ENCODE peak calls at places on chromosome 1, in eight cellular contexts. L, M, B, P, Z, T, F and G are unnamed samples. For H3K27me3 and H3K9me3, the result is how much of the 10 kb centered on the place peaks cover.

GRCh38 chr1:210683403-210684047 is 354.8 kb downstream of the HHAT start:
- DNase-seq in P (no peak), T (no peak), M (no peak), F (no peak), Z (no peak), L (no peak), B (no peak), G (no peak)

GRCh38 chr1:164610528-164611222 is 51.7 kb downstream of the PBX1 start:
- DNase-seq in B (no peak), M (no peak), Z (no peak), L (no peak), T (no peak), P (no peak), F (no peak), G (no peak)

GRCh38 chr1:178324003-178324402 is 172.8 kb downstream of the CLEC20A start:
- DNase-seq in Z (no peak), P (peak), B (no peak), F (no peak), M (no peak), T (no peak), L (no peak), G (no peak)

GRCh38 chr1:230943048-230943593 is 35.5 kb downstream of the TTC13 start:
- DNase-seq in Z (no peak), B (no peak), T (no peak), P (no peak), M (no peak), L (no peak), F (no peak), G (no peak)

GRCh38 chr1:195878478-195878877 is 729.8 kb downstream of the KCNT2 start:
- DNase-seq in F (no peak), Z (no peak), M (no peak), P (no peak), B (no peak), T (no peak), L (no peak), G (no peak)

GRCh38 chr1:14137411-14138134 is 437.6 kb downstream of the PRDM2 start:
- DNase-seq in L (no peak), T (no peak), M (no peak), P (peak), B (no peak), Z (no peak), F (no peak), G (no peak)

GRCh38 chr1:221087919-221088318 is 208.7 kb downstream of the HLX start:
- DNase-seq in M (no peak), Z (no peak), L (no peak), B (no peak), P (no peak), F (no peak), T (no peak), G (no peak)

GRCh38 chr1:1940123-1940425 is 21.0 kb upstream of the TMEM52 start:
- DNase-seq in B (no peak), P (no peak), M (no peak), F (no peak), Z (no peak), L (no peak), T (no peak), G (peak)

GRCh38 chr1:227562923-227563318 is 435 bp upstream of the ZNF678 start:
- DNase-seq in B (no peak), F (no peak), T (no peak), P (no peak), Z (no peak), M (no peak), L (no peak), G (peak)

DNA sequence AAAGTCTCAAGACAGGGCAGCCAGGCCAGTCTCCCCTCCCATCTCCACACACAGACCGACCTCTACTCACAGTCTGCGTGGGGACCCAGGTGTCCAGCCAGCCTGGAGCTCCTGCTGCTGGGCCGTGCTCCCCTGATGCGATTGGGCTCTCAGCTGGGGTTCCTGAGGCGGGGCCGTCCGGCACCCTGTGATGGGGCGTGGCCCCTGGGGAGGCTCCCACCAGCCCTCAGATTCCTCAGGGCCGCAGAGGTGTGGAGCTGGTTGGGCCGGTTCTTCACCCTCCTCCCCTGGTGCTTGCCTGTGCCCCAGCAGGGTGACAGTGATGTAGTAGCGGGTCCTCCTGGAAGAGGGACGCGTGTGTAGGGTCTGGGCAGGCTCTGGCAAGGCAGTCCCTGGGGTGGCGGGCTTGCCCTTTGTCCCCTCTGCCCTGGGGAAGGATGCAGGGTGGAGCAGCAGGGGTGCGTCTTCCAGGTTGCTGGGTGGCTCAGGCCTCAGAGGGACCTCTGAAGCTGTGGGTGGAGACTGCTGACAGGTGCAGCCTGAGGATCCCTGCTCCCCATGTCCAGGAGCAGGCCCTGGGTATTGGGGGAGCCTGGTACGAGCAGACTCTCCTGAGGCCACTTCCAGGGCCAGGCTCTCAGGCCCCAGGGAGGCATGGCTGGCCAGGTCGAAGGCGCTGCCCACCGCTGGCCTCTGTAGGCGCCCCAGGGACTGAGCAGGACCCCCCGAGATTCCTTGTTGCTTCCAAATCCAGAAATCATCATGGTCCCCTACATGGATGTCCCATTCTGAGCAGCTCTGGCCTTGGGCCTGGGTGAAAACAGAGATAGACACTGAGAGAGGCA is at the start of gene CRYBG2:
- DNase-seq in T (no peak), M (no peak), P (peak), L (no peak), Z (no peak), B (no peak), F (peak), G (no peak)
- H3K27me3 ChIP-seq in T (under half), M (under half), P (under half), L (under half), Z (under half), B (under half), F (under half), G (under half)

GRCh38 chr1:3929122-3929521 is 29.1 kb upstream of the C1orf174 start:
- DNase-seq in P (no peak), F (no peak), L (no peak), Z (no peak), M (no peak), B (no peak), T (no peak), G (no peak)
- H3K27ac ChIP-seq in P (no peak), F (no peak), L (no peak), Z (no peak), M (no peak), B (no peak), T (no peak), G (no peak)

DNA sequence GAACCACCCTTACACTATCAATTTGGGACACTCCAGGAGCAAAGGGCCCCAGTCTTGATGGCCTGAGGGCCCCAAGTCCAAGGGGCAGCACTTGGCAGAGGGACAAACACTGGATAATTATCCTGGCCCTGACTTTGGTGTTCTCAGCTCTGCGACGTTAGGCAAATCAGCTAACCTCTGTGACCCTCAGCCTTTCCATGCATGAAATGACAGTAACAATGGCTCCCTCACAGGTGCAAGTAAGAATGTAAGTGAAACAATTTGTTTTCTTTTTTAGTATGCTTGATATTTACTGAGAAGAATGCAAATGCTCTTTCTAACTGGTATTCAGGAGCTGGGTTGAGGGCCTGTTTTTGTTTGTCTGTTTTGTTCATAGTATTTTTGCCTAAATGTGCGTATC is 61.6 kb upstream of the PRDX6 start:
- DNase-seq in F (no peak), P (no peak), L (no peak), T (no peak), M (no peak), Z (no peak), B (no peak), G (no peak)
- H3K9me3 ChIP-seq in F (under half), P (under half), L (under half), T (under half), M (under half), Z (under half), B (under half), G (under half)

GRCh38 chr1:37765937-37766664 is 1.2 kb upstream of the EPHA10 start:
- DNase-seq in Z (no peak), P (no peak), B (no peak), L (peak), F (no peak), T (no peak), M (no peak), G (no peak)
- H3K27me3 ChIP-seq in Z (under half), P (under half), B (under half), L (under half), F (under half), T (half or more), M (under half), G (under half)

GRCh38 chr1:204197068-204197467 is 777 bp upstream of the KISS1 start:
- DNase-seq in F (no peak), M (no peak), T (no peak), L (no peak), P (no peak), Z (no peak), B (no peak), G (no peak)
- H3K27ac ChIP-seq in F (no peak), M (no peak), T (no peak), L (no peak), P (no peak), Z (no peak), B (no peak), G (no peak)